ENCODE peak calls at places on chromosome 5, in five cellular contexts. One of them, this sample, is unnamed.

GRCh38 chr5:131496400-131496713 is 138.7 kb downstream of the RAPGEF6 start:
- DNase-seq in NCI-H1930: peak
- DNase-seq in activated CD8-positive, alpha-beta memory T cell treated with anti-CD3 and anti-CD28 coated beads, Interleukin-2, amount 50 U/mL, for 4 hours: no peak
- DNase-seq in upper lobe of right lung: peak
- DNase-seq in nephron progenitor cell: no peak
- DNase-seq in this sample: no peak

GRCh38 chr5:149617760-149618306 is 36.5 kb downstream of the ARHGEF37 start:
- DNase-seq in activated CD8-positive, alpha-beta memory T cell treated with anti-CD3 and anti-CD28 coated beads, Interleukin-2, amount 50 U/mL, for 4 hours: no peak
- DNase-seq in nephron progenitor cell: no peak
- DNase-seq in NCI-H1930: no peak
- DNase-seq in upper lobe of right lung: no peak
- DNase-seq in this sample: peak

GRCh38 chr5:55421074-55421529 is 113.3 kb downstream of the MTREX start:
- DNase-seq in nephron progenitor cell: no peak
- DNase-seq in activated CD8-positive, alpha-beta memory T cell treated with anti-CD3 and anti-CD28 coated beads, Interleukin-2, amount 50 U/mL, for 4 hours: no peak
- DNase-seq in NCI-H1930: no peak
- DNase-seq in upper lobe of right lung: no peak
- DNase-seq in this sample: no peak

GRCh38 chr5:149071756-149072155 is 8.9 kb upstream of the SH3TC2 start:
- DNase-seq in NCI-H1930: no peak
- DNase-seq in activated CD8-positive, alpha-beta memory T cell treated with anti-CD3 and anti-CD28 coated beads, Interleukin-2, amount 50 U/mL, for 4 hours: no peak
- DNase-seq in nephron progenitor cell: no peak
- DNase-seq in upper lobe of right lung: no peak
- DNase-seq in this sample: no peak

GRCh38 chr5:157253547-157253946 is 12.4 kb upstream of the CYFIP2 start:
- DNase-seq in upper lobe of right lung: no peak
- DNase-seq in nephron progenitor cell: peak
- DNase-seq in activated CD8-positive, alpha-beta memory T cell treated with anti-CD3 and anti-CD28 coated beads, Interleukin-2, amount 50 U/mL, for 4 hours: no peak
- DNase-seq in NCI-H1930: peak
- DNase-seq in this sample: peak

GRCh38 chr5:150066901-150067396 is 19.4 kb downstream of the CSF1R start:
- DNase-seq in NCI-H1930: no peak
- DNase-seq in activated CD8-positive, alpha-beta memory T cell treated with anti-CD3 and anti-CD28 coated beads, Interleukin-2, amount 50 U/mL, for 4 hours: no peak
- DNase-seq in upper lobe of right lung: no peak
- DNase-seq in nephron progenitor cell: no peak
- DNase-seq in this sample: no peak

GRCh38 chr5:122493091-122493775 is 181.2 kb downstream of the SNCAIP start:
- DNase-seq in activated CD8-positive, alpha-beta memory T cell treated with anti-CD3 and anti-CD28 coated beads, Interleukin-2, amount 50 U/mL, for 4 hours: no peak
- DNase-seq in NCI-H1930: no peak
- DNase-seq in upper lobe of right lung: peak
- DNase-seq in nephron progenitor cell: peak
- DNase-seq in this sample: no peak

GRCh38 chr5:143775258-143775657 is 36.7 kb upstream of the HMHB1 start:
- DNase-seq in upper lobe of right lung: no peak
- DNase-seq in nephron progenitor cell: no peak
- DNase-seq in activated CD8-positive, alpha-beta memory T cell treated with anti-CD3 and anti-CD28 coated beads, Interleukin-2, amount 50 U/mL, for 4 hours: no peak
- DNase-seq in NCI-H1930: no peak
- DNase-seq in this sample: no peak

GRCh38 chr5:142976861-142977260 is 206.7 kb downstream of the ARHGAP26 start:
- DNase-seq in upper lobe of right lung: no peak
- DNase-seq in NCI-H1930: no peak
- DNase-seq in activated CD8-positive, alpha-beta memory T cell treated with anti-CD3 and anti-CD28 coated beads, Interleukin-2, amount 50 U/mL, for 4 hours: no peak
- DNase-seq in nephron progenitor cell: no peak
- DNase-seq in this sample: no peak

GRCh38 chr5:115132465-115132864 is 37.2 kb downstream of the TRIM36 start:
- DNase-seq in nephron progenitor cell: no peak
- DNase-seq in NCI-H1930: no peak
- DNase-seq in upper lobe of right lung: no peak
- DNase-seq in activated CD8-positive, alpha-beta memory T cell treated with anti-CD3 and anti-CD28 coated beads, Interleukin-2, amount 50 U/mL, for 4 hours: no peak
- DNase-seq in this sample: no peak

GRCh38 chr5:145975361-145976066 is 39.1 kb downstream of the SH3RF2 start:
- DNase-seq in NCI-H1930: no peak
- DNase-seq in upper lobe of right lung: no peak
- DNase-seq in activated CD8-positive, alpha-beta memory T cell treated with anti-CD3 and anti-CD28 coated beads, Interleukin-2, amount 50 U/mL, for 4 hours: no peak
- DNase-seq in nephron progenitor cell: no peak
- DNase-seq in this sample: no peak

GRCh38 chr5:119330367-119331183 is 25.2 kb upstream of the TNFAIP8 start:
- DNase-seq in activated CD8-positive, alpha-beta memory T cell treated with anti-CD3 and anti-CD28 coated beads, Interleukin-2, amount 50 U/mL, for 4 hours: no peak
- DNase-seq in NCI-H1930: no peak
- DNase-seq in upper lobe of right lung: no peak
- DNase-seq in nephron progenitor cell: no peak
- DNase-seq in this sample: no peak

GRCh38 chr5:20972419-20972925 is 984.5 kb upstream of the CDH18 start:
- DNase-seq in upper lobe of right lung: peak
- DNase-seq in nephron progenitor cell: peak
- DNase-seq in activated CD8-positive, alpha-beta memory T cell treated with anti-CD3 and anti-CD28 coated beads, Interleukin-2, amount 50 U/mL, for 4 hours: no peak
- DNase-seq in NCI-H1930: peak
- DNase-seq in this sample: peak

GRCh38 chr5:177373806-177374205 is 10.4 kb upstream of the SLC34A1 start:
- DNase-seq in NCI-H1930: no peak
- DNase-seq in upper lobe of right lung: no peak
- DNase-seq in nephron progenitor cell: no peak
- DNase-seq in activated CD8-positive, alpha-beta memory T cell treated with anti-CD3 and anti-CD28 coated beads, Interleukin-2, amount 50 U/mL, for 4 hours: no peak
- DNase-seq in this sample: no peak

GRCh38 chr5:157388148-157388547 is 71.9 kb upstream of the NIPAL4 start:
- DNase-seq in activated CD8-positive, alpha-beta memory T cell treated with anti-CD3 and anti-CD28 coated beads, Interleukin-2, amount 50 U/mL, for 4 hours: no peak
- DNase-seq in NCI-H1930: no peak
- DNase-seq in nephron progenitor cell: no peak
- DNase-seq in upper lobe of right lung: no peak
- DNase-seq in this sample: no peak

GRCh38 chr5:149060325-149060724 is 2.5 kb downstream of the SH3TC2 start:
- DNase-seq in NCI-H1930: no peak
- DNase-seq in activated CD8-positive, alpha-beta memory T cell treated with anti-CD3 and anti-CD28 coated beads, Interleukin-2, amount 50 U/mL, for 4 hours: no peak
- DNase-seq in upper lobe of right lung: no peak
- DNase-seq in nephron progenitor cell: no peak
- DNase-seq in this sample: no peak

GRCh38 chr5:93311825-93312224 is 269.2 kb downstream of the NR2F1-AS1 start:
- DNase-seq in activated CD8-positive, alpha-beta memory T cell treated with anti-CD3 and anti-CD28 coated beads, Interleukin-2, amount 50 U/mL, for 4 hours: no peak
- DNase-seq in nephron progenitor cell: no peak
- DNase-seq in NCI-H1930: no peak
- DNase-seq in upper lobe of right lung: no peak
- DNase-seq in this sample: no peak

GRCh38 chr5:59390989-59391388 is 502.5 kb downstream of the PDE4D start:
- DNase-seq in upper lobe of right lung: no peak
- DNase-seq in NCI-H1930: no peak
- DNase-seq in nephron progenitor cell: no peak
- DNase-seq in activated CD8-positive, alpha-beta memory T cell treated with anti-CD3 and anti-CD28 coated beads, Interleukin-2, amount 50 U/mL, for 4 hours: no peak
- DNase-seq in this sample: no peak

GRCh38 chr5:32791536-32792240 is 80.6 kb downstream of the NPR3 start:
- DNase-seq in upper lobe of right lung: no peak
- DNase-seq in activated CD8-positive, alpha-beta memory T cell treated with anti-CD3 and anti-CD28 coated beads, Interleukin-2, amount 50 U/mL, for 4 hours: no peak
- DNase-seq in NCI-H1930: no peak
- DNase-seq in nephron progenitor cell: no peak
- DNase-seq in this sample: no peak

GRCh38 chr5:4941957-4942830 is 197.9 kb upstream of the ADAMTS16 start:
- DNase-seq in nephron progenitor cell: peak
- DNase-seq in upper lobe of right lung: no peak
- DNase-seq in activated CD8-positive, alpha-beta memory T cell treated with anti-CD3 and anti-CD28 coated beads, Interleukin-2, amount 50 U/mL, for 4 hours: no peak
- DNase-seq in NCI-H1930: peak
- DNase-seq in this sample: peak

GRCh38 chr5:159106193-159106568 is 6.5 kb upstream of the EBF1 start:
- DNase-seq in nephron progenitor cell: no peak
- DNase-seq in upper lobe of right lung: no peak
- DNase-seq in activated CD8-positive, alpha-beta memory T cell treated with anti-CD3 and anti-CD28 coated beads, Interleukin-2, amount 50 U/mL, for 4 hours: no peak
- DNase-seq in NCI-H1930: no peak
- DNase-seq in this sample: no peak

GRCh38 chr5:122532035-122532434 is 220.0 kb downstream of the SNCAIP start:
- DNase-seq in activated CD8-positive, alpha-beta memory T cell treated with anti-CD3 and anti-CD28 coated beads, Interleukin-2, amount 50 U/mL, for 4 hours: no peak
- DNase-seq in upper lobe of right lung: no peak
- DNase-seq in NCI-H1930: no peak
- DNase-seq in nephron progenitor cell: no peak
- DNase-seq in this sample: no peak

GRCh38 chr5:60677831-60678664 is 21.9 kb downstream of the DEPDC1B start:
- DNase-seq in NCI-H1930: peak
- DNase-seq in activated CD8-positive, alpha-beta memory T cell treated with anti-CD3 and anti-CD28 coated beads, Interleukin-2, amount 50 U/mL, for 4 hours: no peak
- DNase-seq in nephron progenitor cell: no peak
- DNase-seq in upper lobe of right lung: no peak
- DNase-seq in this sample: no peak

GRCh38 chr5:16894236-16895057 is 41.6 kb downstream of the MYO10 start:
- DNase-seq in activated CD8-positive, alpha-beta memory T cell treated with anti-CD3 and anti-CD28 coated beads, Interleukin-2, amount 50 U/mL, for 4 hours: no peak
- DNase-seq in NCI-H1930: peak
- DNase-seq in upper lobe of right lung: no peak
- DNase-seq in nephron progenitor cell: peak
- DNase-seq in this sample: peak

GRCh38 chr5:53331463-53331862 is 149.0 kb upstream of the FST start:
- DNase-seq in nephron progenitor cell: no peak
- DNase-seq in upper lobe of right lung: no peak
- DNase-seq in activated CD8-positive, alpha-beta memory T cell treated with anti-CD3 and anti-CD28 coated beads, Interleukin-2, amount 50 U/mL, for 4 hours: no peak
- DNase-seq in NCI-H1930: no peak
- DNase-seq in this sample: no peak

GRCh38 chr5:150263801-150264621 is 25.6 kb downstream of the CAMK2A start:
- DNase-seq in activated CD8-positive, alpha-beta memory T cell treated with anti-CD3 and anti-CD28 coated beads, Interleukin-2, amount 50 U/mL, for 4 hours: no peak
- DNase-seq in nephron progenitor cell: no peak
- DNase-seq in upper lobe of right lung: no peak
- DNase-seq in NCI-H1930: no peak
- DNase-seq in this sample: no peak

GRCh38 chr5:151094054-151094858 is 13.4 kb upstream of the TNIP1 start:
- DNase-seq in upper lobe of right lung: no peak
- DNase-seq in nephron progenitor cell: no peak
- DNase-seq in activated CD8-positive, alpha-beta memory T cell treated with anti-CD3 and anti-CD28 coated beads, Interleukin-2, amount 50 U/mL, for 4 hours: peak
- DNase-seq in NCI-H1930: no peak
- DNase-seq in this sample: no peak

GRCh38 chr5:133902521-133903118 is 65.8 kb downstream of the C5orf15 start:
- DNase-seq in nephron progenitor cell: no peak
- DNase-seq in NCI-H1930: no peak
- DNase-seq in activated CD8-positive, alpha-beta memory T cell treated with anti-CD3 and anti-CD28 coated beads, Interleukin-2, amount 50 U/mL, for 4 hours: no peak
- DNase-seq in upper lobe of right lung: no peak
- DNase-seq in this sample: no peak

GRCh38 chr5:51573835-51574234 is 190.6 kb downstream of the ISL1 start:
- DNase-seq in upper lobe of right lung: no peak
- DNase-seq in NCI-H1930: no peak
- DNase-seq in nephron progenitor cell: no peak
- DNase-seq in activated CD8-positive, alpha-beta memory T cell treated with anti-CD3 and anti-CD28 coated beads, Interleukin-2, amount 50 U/mL, for 4 hours: no peak
- DNase-seq in this sample: no peak

GRCh38 chr5:75611324-75612210 is at the start of gene ANKDD1B:
- DNase-seq in NCI-H1930: no peak
- DNase-seq in activated CD8-positive, alpha-beta memory T cell treated with anti-CD3 and anti-CD28 coated beads, Interleukin-2, amount 50 U/mL, for 4 hours: peak
- DNase-seq in upper lobe of right lung: peak
- DNase-seq in nephron progenitor cell: peak
- DNase-seq in this sample: peak

GRCh38 chr5:152264656-152265055 is 140.4 kb downstream of the NMUR2 start:
- DNase-seq in activated CD8-positive, alpha-beta memory T cell treated with anti-CD3 and anti-CD28 coated beads, Interleukin-2, amount 50 U/mL, for 4 hours: no peak
- DNase-seq in nephron progenitor cell: no peak
- DNase-seq in upper lobe of right lung: no peak
- DNase-seq in NCI-H1930: no peak
- DNase-seq in this sample: no peak

GRCh38 chr5:1851290-1851934 is 31.3 kb downstream of the IRX4 start:
- DNase-seq in upper lobe of right lung: no peak
- DNase-seq in activated CD8-positive, alpha-beta memory T cell treated with anti-CD3 and anti-CD28 coated beads, Interleukin-2, amount 50 U/mL, for 4 hours: no peak
- DNase-seq in NCI-H1930: no peak
- DNase-seq in nephron progenitor cell: peak
- DNase-seq in this sample: no peak

GRCh38 chr5:82403026-82403425 is 124.9 kb upstream of the RPS23 start:
- DNase-seq in NCI-H1930: no peak
- DNase-seq in upper lobe of right lung: no peak
- DNase-seq in activated CD8-positive, alpha-beta memory T cell treated with anti-CD3 and anti-CD28 coated beads, Interleukin-2, amount 50 U/mL, for 4 hours: no peak
- DNase-seq in nephron progenitor cell: no peak
- DNase-seq in this sample: no peak

GRCh38 chr5:34480810-34481528 is 175.2 kb upstream of the RAI14 start:
- DNase-seq in NCI-H1930: no peak
- DNase-seq in nephron progenitor cell: no peak
- DNase-seq in activated CD8-positive, alpha-beta memory T cell treated with anti-CD3 and anti-CD28 coated beads, Interleukin-2, amount 50 U/mL, for 4 hours: no peak
- DNase-seq in upper lobe of right lung: no peak
- DNase-seq in this sample: no peak

GRCh38 chr5:109005611-109006010 is 257.9 kb downstream of the FER start:
- DNase-seq in NCI-H1930: no peak
- DNase-seq in upper lobe of right lung: no peak
- DNase-seq in activated CD8-positive, alpha-beta memory T cell treated with anti-CD3 and anti-CD28 coated beads, Interleukin-2, amount 50 U/mL, for 4 hours: no peak
- DNase-seq in nephron progenitor cell: no peak
- DNase-seq in this sample: no peak

This sample was measured in ecto neural progenitor cell.